ENCODE peak calls at places on chromosomes 12 and 14, in nine cellular contexts. One of them, this sample, is unnamed.

GRCh38 chr12:116303076-116303465 is 25.6 kb upstream of the MED13L start:
- DNase-seq in RPMI7951: no peak
- DNase-seq in naive B cell: no peak
- DNase-seq in GM12878: no peak
- DNase-seq in adipocyte: no peak
- DNase-seq in nucleus accumbens: no peak
- DNase-seq in left lung: no peak
- DNase-seq in SK-MEL-5: peak
- DNase-seq in stimulated activated CD4-positive, alpha-beta T cell treated with anti-CD3 and anti-CD28 coated beads, TNF-alpha, amount 100 ng/mL, for 1 hour: no peak
- DNase-seq in this sample: no peak

GRCh38 chr14:95346820-95347219 is 27.1 kb upstream of the CLMN start:
- DNase-seq in left lung: no peak
- DNase-seq in SK-MEL-5: no peak
- DNase-seq in stimulated activated CD4-positive, alpha-beta T cell treated with anti-CD3 and anti-CD28 coated beads, TNF-alpha, amount 100 ng/mL, for 1 hour: no peak
- DNase-seq in adipocyte: no peak
- DNase-seq in naive B cell: no peak
- DNase-seq in GM12878: no peak
- DNase-seq in RPMI7951: peak
- DNase-seq in nucleus accumbens: no peak
- DNase-seq in this sample: no peak

GRCh38 chr14:103742499-103743255 is 27.1 kb downstream of the ZFYVE21 start:
- DNase-seq in adipocyte: no peak
- DNase-seq in naive B cell: no peak
- DNase-seq in nucleus accumbens: no peak
- DNase-seq in GM12878: no peak
- DNase-seq in SK-MEL-5: no peak
- DNase-seq in left lung: no peak
- DNase-seq in RPMI7951: no peak
- DNase-seq in stimulated activated CD4-positive, alpha-beta T cell treated with anti-CD3 and anti-CD28 coated beads, TNF-alpha, amount 100 ng/mL, for 1 hour: no peak
- DNase-seq in this sample: no peak

GRCh38 chr14:69460093-69460701 is 24.3 kb upstream of the PLEKHD1 start:
- DNase-seq in SK-MEL-5: peak
- DNase-seq in RPMI7951: peak
- DNase-seq in stimulated activated CD4-positive, alpha-beta T cell treated with anti-CD3 and anti-CD28 coated beads, TNF-alpha, amount 100 ng/mL, for 1 hour: no peak
- DNase-seq in adipocyte: peak
- DNase-seq in naive B cell: peak
- DNase-seq in left lung: no peak
- DNase-seq in GM12878: peak
- DNase-seq in nucleus accumbens: peak
- DNase-seq in this sample: no peak

GRCh38 chr14:42222924-42223471 is 616.3 kb downstream of the LRFN5 start:
- DNase-seq in adipocyte: peak
- DNase-seq in SK-MEL-5: peak
- DNase-seq in left lung: no peak
- DNase-seq in GM12878: peak
- DNase-seq in stimulated activated CD4-positive, alpha-beta T cell treated with anti-CD3 and anti-CD28 coated beads, TNF-alpha, amount 100 ng/mL, for 1 hour: no peak
- DNase-seq in RPMI7951: peak
- DNase-seq in nucleus accumbens: no peak
- DNase-seq in naive B cell: peak
- DNase-seq in this sample: no peak

GRCh38 chr12:82912406-82912805 is 225.7 kb downstream of the TMTC2 start:
- DNase-seq in adipocyte: peak
- DNase-seq in naive B cell: no peak
- DNase-seq in RPMI7951: no peak
- DNase-seq in SK-MEL-5: no peak
- DNase-seq in left lung: no peak
- DNase-seq in GM12878: no peak
- DNase-seq in nucleus accumbens: no peak
- DNase-seq in stimulated activated CD4-positive, alpha-beta T cell treated with anti-CD3 and anti-CD28 coated beads, TNF-alpha, amount 100 ng/mL, for 1 hour: no peak
- DNase-seq in this sample: no peak

GRCh38 chr12:107144990-107145389 is 51.6 kb upstream of the CRY1 start:
- DNase-seq in adipocyte: no peak
- DNase-seq in RPMI7951: peak
- DNase-seq in nucleus accumbens: no peak
- DNase-seq in stimulated activated CD4-positive, alpha-beta T cell treated with anti-CD3 and anti-CD28 coated beads, TNF-alpha, amount 100 ng/mL, for 1 hour: no peak
- DNase-seq in left lung: no peak
- DNase-seq in SK-MEL-5: no peak
- DNase-seq in naive B cell: no peak
- DNase-seq in GM12878: no peak
- DNase-seq in this sample: no peak

GRCh38 chr14:100450736-100451135 is 127.6 kb downstream of the SLC25A47 start:
- DNase-seq in naive B cell: no peak
- DNase-seq in stimulated activated CD4-positive, alpha-beta T cell treated with anti-CD3 and anti-CD28 coated beads, TNF-alpha, amount 100 ng/mL, for 1 hour: no peak
- DNase-seq in GM12878: no peak
- DNase-seq in SK-MEL-5: no peak
- DNase-seq in adipocyte: no peak
- DNase-seq in nucleus accumbens: no peak
- DNase-seq in RPMI7951: no peak
- DNase-seq in left lung: no peak
- DNase-seq in this sample: no peak

GRCh38 chr14:94014375-94014774 is 11.8 kb upstream of the OTUB2 start:
- DNase-seq in naive B cell: no peak
- DNase-seq in left lung: no peak
- DNase-seq in RPMI7951: no peak
- DNase-seq in GM12878: no peak
- DNase-seq in stimulated activated CD4-positive, alpha-beta T cell treated with anti-CD3 and anti-CD28 coated beads, TNF-alpha, amount 100 ng/mL, for 1 hour: no peak
- DNase-seq in nucleus accumbens: no peak
- DNase-seq in adipocyte: no peak
- DNase-seq in SK-MEL-5: no peak
- DNase-seq in this sample: no peak

GRCh38 chr14:105844810-105845724 is 318.7 kb downstream of the TMEM121 start:
- DNase-seq in nucleus accumbens: no peak
- DNase-seq in RPMI7951: no peak
- DNase-seq in adipocyte: no peak
- DNase-seq in stimulated activated CD4-positive, alpha-beta T cell treated with anti-CD3 and anti-CD28 coated beads, TNF-alpha, amount 100 ng/mL, for 1 hour: no peak
- DNase-seq in left lung: peak
- DNase-seq in SK-MEL-5: no peak
- DNase-seq in naive B cell: no peak
- DNase-seq in GM12878: no peak
- DNase-seq in this sample: no peak

GRCh38 chr14:63843796-63844195 is 9.0 kb upstream of the SYNE2 start:
- DNase-seq in stimulated activated CD4-positive, alpha-beta T cell treated with anti-CD3 and anti-CD28 coated beads, TNF-alpha, amount 100 ng/mL, for 1 hour: no peak
- DNase-seq in adipocyte: no peak
- DNase-seq in left lung: no peak
- DNase-seq in RPMI7951: no peak
- DNase-seq in SK-MEL-5: no peak
- DNase-seq in naive B cell: no peak
- DNase-seq in GM12878: no peak
- DNase-seq in nucleus accumbens: no peak
- DNase-seq in this sample: no peak

GRCh38 chr14:49160983-49161382 is 425.2 kb downstream of the RPS29 start:
- DNase-seq in GM12878: no peak
- DNase-seq in left lung: no peak
- DNase-seq in adipocyte: no peak
- DNase-seq in stimulated activated CD4-positive, alpha-beta T cell treated with anti-CD3 and anti-CD28 coated beads, TNF-alpha, amount 100 ng/mL, for 1 hour: no peak
- DNase-seq in RPMI7951: no peak
- DNase-seq in naive B cell: no peak
- DNase-seq in nucleus accumbens: no peak
- DNase-seq in SK-MEL-5: no peak
- DNase-seq in this sample: no peak

GRCh38 chr14:94123868-94124267 is 5.5 kb downstream of the IFI27L2 start:
- DNase-seq in left lung: no peak
- DNase-seq in adipocyte: no peak
- DNase-seq in RPMI7951: no peak
- DNase-seq in nucleus accumbens: no peak
- DNase-seq in SK-MEL-5: no peak
- DNase-seq in GM12878: no peak
- DNase-seq in stimulated activated CD4-positive, alpha-beta T cell treated with anti-CD3 and anti-CD28 coated beads, TNF-alpha, amount 100 ng/mL, for 1 hour: no peak
- DNase-seq in naive B cell: no peak
- DNase-seq in this sample: no peak

GRCh38 chr14:68094158-68094557 is 274.6 kb downstream of the RAD51B start:
- DNase-seq in SK-MEL-5: no peak
- DNase-seq in RPMI7951: peak
- DNase-seq in stimulated activated CD4-positive, alpha-beta T cell treated with anti-CD3 and anti-CD28 coated beads, TNF-alpha, amount 100 ng/mL, for 1 hour: no peak
- DNase-seq in left lung: no peak
- DNase-seq in nucleus accumbens: no peak
- DNase-seq in GM12878: no peak
- DNase-seq in adipocyte: no peak
- DNase-seq in naive B cell: no peak
- DNase-seq in this sample: no peak